ENCODE peak calls at places on chromosomes 7 and 10, in nine cellular contexts. L, V, U, M, W, T, N, Q and J are unnamed samples.

GRCh38 chr7:81478664-81479063 is 291.2 kb downstream of the HGF start:
- DNase-seq in L (no peak), V (no peak), U (peak; percentile 55), M (no peak), W (no peak), T (no peak), N (no peak), Q (no peak), J (no peak)

GRCh38 chr7:28455486-28455885 is 43.2 kb downstream of the CREB5 start:
- DNase-seq in L (no peak), V (no peak), U (no peak), M (no peak), W (no peak), T (no peak), N (no peak), Q (no peak), J (no peak)

GRCh38 chr7:151552352-151553028 is 32.8 kb upstream of the RHEB start:
- DNase-seq in L (no peak), V (no peak), U (peak; percentile 76), M (no peak), W (no peak), T (peak; percentile 83), N (no peak), Q (no peak), J (no peak)

GRCh38 chr7:14596421-14596820 is 306.1 kb downstream of the DGKB start:
- DNase-seq in L (no peak), V (no peak), U (no peak), M (no peak), W (no peak), T (no peak), N (no peak), Q (no peak), J (no peak)

GRCh38 chr10:125094826-125095225 is 65.5 kb downstream of the CTBP2 start:
- DNase-seq in L (no peak), V (no peak), U (no peak), M (no peak), W (no peak), T (no peak), N (no peak), Q (no peak), J (no peak)

GRCh38 chr10:119447421-119447820 is 95.1 kb downstream of the RGS10 start:
- DNase-seq in L (no peak), V (no peak), U (no peak), M (no peak), W (no peak), T (no peak), N (no peak), Q (no peak), J (no peak)

GRCh38 chr10:121823993-121824463 is 103.8 kb downstream of the ATE1 start:
- DNase-seq in L (no peak), V (peak; percentile 1), U (peak; percentile 4), M (peak; percentile 46), W (no peak), T (no peak), N (peak; percentile 44), Q (peak; percentile 23), J (no peak)

GRCh38 chr10:69703766-69704191 is 73.7 kb downstream of the FAM241B start:
- DNase-seq in L (no peak), V (peak; percentile 41), U (no peak), M (no peak), W (no peak), T (no peak), N (no peak), Q (peak; percentile 72), J (peak; percentile 88)

GRCh38 chr7:132723506-132724081 is 147.3 kb upstream of the PLXNA4 start:
- DNase-seq in L (no peak), V (no peak), U (no peak), M (no peak), W (no peak), T (no peak), N (no peak), Q (no peak), J (no peak)